ENCODE peak calls at places on chromosomes 7 and 10, in nine cellular contexts. K, F, Q, W, U, N, C, T and V are unnamed samples.

GRCh38 chr7:157693071-157693520 is 356.3 kb downstream of the DNAJB6 start:
- DNase-seq in K (peak), F (no peak), Q (no peak), W (no peak), U (no peak), N (no peak), C (no peak), T (no peak), V (no peak)

GRCh38 chr10:11444531-11445228 is 166.8 kb downstream of the USP6NL start:
- DNase-seq in K (no peak), F (no peak), Q (no peak), W (no peak), U (no peak), N (no peak), C (no peak), T (no peak), V (no peak)

GRCh38 chr7:2040201-2040892 is 192.4 kb downstream of the MAD1L1 start:
- DNase-seq in K (no peak), F (no peak), Q (no peak), W (no peak), U (no peak), N (no peak), C (no peak), T (no peak), V (no peak)

GRCh38 chr7:118005021-118005420 is 131.8 kb upstream of the CTTNBP2 start:
- DNase-seq in K (no peak), F (no peak), Q (no peak), W (no peak), U (no peak), N (no peak), C (no peak), T (no peak), V (no peak)

GRCh38 chr10:131616040-131616439 is 284.8 kb upstream of the PPP2R2D start:
- DNase-seq in K (no peak), F (no peak), Q (no peak), W (no peak), U (no peak), N (no peak), C (no peak), T (no peak), V (no peak)

GRCh38 chr10:124125305-124126116 is 32.1 kb upstream of the CHST15 start:
- DNase-seq in K (no peak), F (no peak), Q (no peak), W (no peak), U (no peak), N (no peak), C (no peak), T (no peak), V (no peak)

GRCh38 chr7:150994141-150994837 is 3.5 kb downstream of the NOS3 start:
- DNase-seq in K (no peak), F (no peak), Q (no peak), W (no peak), U (peak), N (no peak), C (no peak), T (peak), V (no peak)

GRCh38 chr7:115191506-115191905 is 269.6 kb downstream of the MDFIC start:
- DNase-seq in K (no peak), F (peak), Q (no peak), W (no peak), U (no peak), N (no peak), C (no peak), T (no peak), V (no peak)

GRCh38 chr7:97004237-97004930 is 969 bp upstream of the DLX6 start:
- DNase-seq in K (no peak), F (no peak), Q (no peak), W (no peak), U (no peak), N (no peak), C (no peak), T (no peak), V (no peak)

GRCh38 chr7:97307521-97308108 is 190.1 kb downstream of the SDHAF3 start:
- DNase-seq in K (no peak), F (peak), Q (no peak), W (no peak), U (no peak), N (peak), C (no peak), T (no peak), V (no peak)

GRCh38 chr7:155861480-155861868 is 49.2 kb upstream of the SHH start:
- DNase-seq in K (no peak), F (peak), Q (no peak), W (no peak), U (no peak), N (no peak), C (no peak), T (no peak), V (no peak)

GRCh38 chr7:1848911-1849311 is 178.8 kb downstream of the ELFN1 start:
- DNase-seq in K (no peak), F (no peak), Q (no peak), W (no peak), U (peak), N (no peak), C (no peak), T (peak), V (no peak)

GRCh38 chr7:76371396-76371795 is 12.6 kb upstream of the YWHAG start:
- DNase-seq in K (no peak), F (no peak), Q (no peak), W (no peak), U (no peak), N (no peak), C (no peak), T (no peak), V (no peak)

GRCh38 chr7:30585675-30586074 is 9.0 kb upstream of the GARS1 start:
- DNase-seq in K (no peak), F (peak), Q (no peak), W (no peak), U (no peak), N (no peak), C (no peak), T (no peak), V (no peak)

GRCh38 chr10:70462349-70462984 is 16.1 kb upstream of the PALD1 start:
- DNase-seq in K (no peak), F (peak), Q (no peak), W (no peak), U (peak), N (peak), C (no peak), T (peak), V (no peak)

GRCh38 chr10:59878289-59878688 is 28.1 kb downstream of the CCDC6 start:
- DNase-seq in K (no peak), F (no peak), Q (no peak), W (no peak), U (no peak), N (peak), C (no peak), T (no peak), V (no peak)